ENCODE peak calls at places on chromosome 4, in six cellular contexts. One of them, this sample, is unnamed.

GRCh38 chr4:8532245-8532781 is 47.9 kb upstream of the GPR78 start:
- DNase-seq in K562: no peak
- DNase-seq in HepG2: no peak
- DNase-seq in GM12892: no peak
- DNase-seq in GM12878: no peak
- DNase-seq in H1: no peak
- DNase-seq in this sample: no peak

GRCh38 chr4:139153411-139154133 is 23.4 kb downstream of the ELF2 start:
- DNase-seq in K562: no peak
- DNase-seq in HepG2: peak
- DNase-seq in GM12892: no peak
- DNase-seq in GM12878: no peak
- DNase-seq in H1: no peak
- DNase-seq in this sample: no peak

GRCh38 chr4:37631551-37631950 is 54.6 kb downstream of the RELL1 start:
- DNase-seq in K562: no peak
- DNase-seq in HepG2: no peak
- DNase-seq in GM12892: no peak
- DNase-seq in GM12878: no peak
- DNase-seq in H1: no peak
- DNase-seq in this sample: no peak

GRCh38 chr4:10180927-10181744 is 64.5 kb upstream of the WDR1 start:
- DNase-seq in K562: peak
- DNase-seq in HepG2: no peak
- DNase-seq in GM12892: peak
- DNase-seq in GM12878: no peak
- DNase-seq in H1: no peak
- DNase-seq in this sample: peak

GRCh38 chr4:2535386-2536192 is 858 bp upstream of the FAM193A start:
- DNase-seq in K562: peak
- DNase-seq in HepG2: peak
- DNase-seq in GM12892: peak
- DNase-seq in GM12878: no peak
- DNase-seq in H1: no peak
- DNase-seq in this sample: no peak

GRCh38 chr4:184376923-184377322 is 97.4 kb downstream of the IRF2 start:
- DNase-seq in K562: no peak
- DNase-seq in HepG2: no peak
- DNase-seq in GM12892: no peak
- DNase-seq in GM12878: no peak
- DNase-seq in H1: no peak
- DNase-seq in this sample: no peak

GRCh38 chr4:16206301-16206700 is 20.0 kb downstream of the TAPT1 start:
- DNase-seq in K562: no peak
- DNase-seq in HepG2: no peak
- DNase-seq in GM12892: no peak
- DNase-seq in GM12878: no peak
- DNase-seq in H1: no peak
- DNase-seq in this sample: no peak

GRCh38 chr4:1058198-1058996 is 47.0 kb downstream of the FGFRL1 start:
- DNase-seq in K562: no peak
- DNase-seq in HepG2: no peak
- DNase-seq in GM12892: no peak
- DNase-seq in GM12878: no peak
- DNase-seq in H1: no peak
- DNase-seq in this sample: no peak

GRCh38 chr4:175413561-175413960 is 398.5 kb downstream of the GPM6A start:
- DNase-seq in K562: no peak
- DNase-seq in HepG2: no peak
- DNase-seq in GM12892: no peak
- DNase-seq in GM12878: no peak
- DNase-seq in H1: no peak
- DNase-seq in this sample: no peak

GRCh38 chr4:138053601-138054322 is 188.4 kb downstream of the SLC7A11 start:
- DNase-seq in K562: no peak
- DNase-seq in HepG2: no peak
- DNase-seq in GM12892: no peak
- DNase-seq in GM12878: no peak
- DNase-seq in H1: no peak
- DNase-seq in this sample: no peak

GRCh38 chr4:108398326-108398725 is 222.1 kb upstream of the RPL34 start:
- DNase-seq in K562: no peak
- DNase-seq in HepG2: no peak
- DNase-seq in GM12892: no peak
- DNase-seq in GM12878: no peak
- DNase-seq in H1: no peak
- DNase-seq in this sample: no peak

GRCh38 chr4:109730294-109731051 is 603 bp upstream of the PLA2G12A start:
- DNase-seq in K562: no peak
- DNase-seq in HepG2: no peak
- DNase-seq in GM12892: no peak
- DNase-seq in GM12878: peak
- DNase-seq in H1: peak
- DNase-seq in this sample: no peak

GRCh38 chr4:15755781-15756180 is 22.3 kb upstream of the CD38 start:
- DNase-seq in K562: no peak
- DNase-seq in HepG2: no peak
- DNase-seq in GM12892: no peak
- DNase-seq in GM12878: no peak
- DNase-seq in H1: no peak
- DNase-seq in this sample: no peak

GRCh38 chr4:76712564-76712963 is 185.4 kb downstream of the SOWAHB start:
- DNase-seq in K562: no peak
- DNase-seq in HepG2: no peak
- DNase-seq in GM12892: no peak
- DNase-seq in GM12878: no peak
- DNase-seq in H1: no peak
- DNase-seq in this sample: no peak

GRCh38 chr4:1728061-1728980 is 7.0 kb downstream of the TACC3 start:
- DNase-seq in K562: no peak
- DNase-seq in HepG2: no peak
- DNase-seq in GM12892: no peak
- DNase-seq in GM12878: no peak
- DNase-seq in H1: no peak
- DNase-seq in this sample: no peak

GRCh38 chr4:142315999-142316398 is 530.1 kb downstream of the INPP4B start:
- DNase-seq in K562: no peak
- DNase-seq in HepG2: no peak
- DNase-seq in GM12892: no peak
- DNase-seq in GM12878: no peak
- DNase-seq in H1: no peak
- DNase-seq in this sample: no peak

GRCh38 chr4:74623041-74623440 is 171.3 kb downstream of the BTC start:
- DNase-seq in K562: peak
- DNase-seq in HepG2: peak
- DNase-seq in GM12892: no peak
- DNase-seq in GM12878: no peak
- DNase-seq in H1: no peak
- DNase-seq in this sample: peak

GRCh38 chr4:2954358-2955185 is 8.6 kb downstream of the NOP14 start:
- DNase-seq in K562: no peak
- DNase-seq in HepG2: no peak
- DNase-seq in GM12892: no peak
- DNase-seq in GM12878: peak
- DNase-seq in H1: no peak
- DNase-seq in this sample: no peak

GRCh38 chr4:88752754-88753153 is 55.1 kb upstream of the NAP1L5 start:
- DNase-seq in K562: no peak
- DNase-seq in HepG2: no peak
- DNase-seq in GM12892: no peak
- DNase-seq in GM12878: no peak
- DNase-seq in H1: no peak
- DNase-seq in this sample: no peak

GRCh38 chr4:15778742-15779231 is 659 bp downstream of the CD38 start:
- DNase-seq in K562: no peak
- DNase-seq in HepG2: no peak
- DNase-seq in GM12892: peak
- DNase-seq in GM12878: no peak
- DNase-seq in H1: no peak
- DNase-seq in this sample: peak

GRCh38 chr4:38623260-38623659 is 40.7 kb upstream of the KLF3 start:
- DNase-seq in K562: no peak
- DNase-seq in HepG2: no peak
- DNase-seq in GM12892: no peak
- DNase-seq in GM12878: no peak
- DNase-seq in H1: no peak
- DNase-seq in this sample: no peak

GRCh38 chr4:7805533-7806079 is 134.1 kb downstream of the AFAP1 start:
- DNase-seq in K562: no peak
- DNase-seq in HepG2: peak
- DNase-seq in GM12892: no peak
- DNase-seq in GM12878: no peak
- DNase-seq in H1: no peak
- DNase-seq in this sample: no peak

GRCh38 chr4:114108869-114109268 is 129.4 kb upstream of the ARSJ start:
- DNase-seq in K562: no peak
- DNase-seq in HepG2: peak
- DNase-seq in GM12892: no peak
- DNase-seq in GM12878: peak
- DNase-seq in H1: no peak
- DNase-seq in this sample: no peak

GRCh38 chr4:23855912-23856605 is 33.8 kb downstream of the PPARGC1A start:
- DNase-seq in K562: no peak
- DNase-seq in HepG2: peak
- DNase-seq in GM12892: no peak
- DNase-seq in GM12878: no peak
- DNase-seq in H1: no peak
- DNase-seq in this sample: no peak

GRCh38 chr4:54784188-54784671 is 126.5 kb downstream of the KIT start:
- DNase-seq in K562: peak
- DNase-seq in HepG2: no peak
- DNase-seq in GM12892: no peak
- DNase-seq in GM12878: no peak
- DNase-seq in H1: no peak
- DNase-seq in this sample: no peak
- TF ChIP-seq TAF1 in K562: no peak
- TF ChIP-seq TAF1 in HepG2: no peak
- TF ChIP-seq TAF1 in GM12892: no peak
- TF ChIP-seq TAF1 in GM12878: no peak
- TF ChIP-seq TAF1 in H1: no peak
- TF ChIP-seq TAF1 in this sample: no peak

GRCh38 chr4:163590609-163591264 is 96.2 kb downstream of the TMA16 start:
- DNase-seq in K562: no peak
- DNase-seq in HepG2: no peak
- DNase-seq in GM12892: no peak
- DNase-seq in GM12878: no peak
- DNase-seq in H1: no peak
- DNase-seq in this sample: no peak
- TF ChIP-seq POLR2AphosphoS5 in K562: no peak
- TF ChIP-seq POLR2AphosphoS5 in HepG2: no peak
- TF ChIP-seq POLR2AphosphoS5 in GM12892: no peak
- TF ChIP-seq POLR2AphosphoS5 in GM12878: no peak
- TF ChIP-seq POLR2AphosphoS5 in H1: no peak
- TF ChIP-seq POLR2AphosphoS5 in this sample: no peak

GRCh38 chr4:140818433-140818832 is 62.2 kb upstream of the TBC1D9 start:
- DNase-seq in K562: no peak
- DNase-seq in HepG2: no peak
- DNase-seq in GM12892: no peak
- DNase-seq in GM12878: no peak
- DNase-seq in H1: no peak
- DNase-seq in this sample: no peak
- TF ChIP-seq POLR2A in K562: no peak
- TF ChIP-seq POLR2A in HepG2: no peak
- TF ChIP-seq POLR2A in GM12892: no peak
- TF ChIP-seq POLR2A in GM12878: no peak
- TF ChIP-seq POLR2A in H1: no peak
- TF ChIP-seq POLR2A in this sample: no peak

GRCh38 chr4:54484361-54484760 is 173.4 kb upstream of the KIT start:
- DNase-seq in K562: no peak
- DNase-seq in HepG2: no peak
- DNase-seq in GM12892: no peak
- DNase-seq in GM12878: no peak
- DNase-seq in H1: no peak
- DNase-seq in this sample: no peak

GRCh38 chr4:54487491-54487890 is 170.3 kb upstream of the KIT start:
- DNase-seq in K562: no peak
- DNase-seq in HepG2: no peak
- DNase-seq in GM12892: no peak
- DNase-seq in GM12878: no peak
- DNase-seq in H1: no peak
- DNase-seq in this sample: no peak

DNA sequence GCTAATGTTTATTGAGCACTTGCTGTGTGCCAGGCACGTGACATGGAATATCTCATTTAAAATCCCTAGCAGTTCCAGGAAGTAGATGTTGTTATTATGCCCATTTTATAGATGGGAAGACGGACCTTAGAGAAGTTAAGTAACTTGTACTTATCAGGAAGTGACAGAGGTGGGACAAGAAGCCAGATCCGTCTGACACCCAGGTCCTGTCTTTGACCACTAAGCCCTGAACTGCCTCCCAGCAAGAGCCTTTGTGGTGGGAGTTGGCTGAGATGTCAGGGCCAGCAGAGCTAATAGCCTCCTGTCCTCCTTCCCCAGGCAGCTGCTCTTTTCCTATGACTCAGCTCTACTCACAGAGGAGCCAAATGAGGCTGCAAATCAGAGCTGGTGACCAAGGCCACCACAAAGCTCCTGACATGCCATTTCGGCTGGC is 175.2 kb upstream of the KIT start:
- DNase-seq in K562: peak
- DNase-seq in HepG2: no peak
- DNase-seq in GM12892: no peak
- DNase-seq in GM12878: no peak
- DNase-seq in H1: no peak
- DNase-seq in this sample: no peak
- TF ChIP-seq TAF1 in K562: no peak
- TF ChIP-seq TAF1 in HepG2: no peak
- TF ChIP-seq TAF1 in GM12892: no peak
- TF ChIP-seq TAF1 in GM12878: no peak
- TF ChIP-seq TAF1 in H1: no peak
- TF ChIP-seq TAF1 in this sample: no peak

This sample was measured in GM12891.